ENCODE peak calls at places on chromosomes 7 and 10, in eight cellular contexts. E, R, H, C, V, G, S and D are unnamed samples.

GRCh38 chr7:28166982-28167715 is 13.4 kb downstream of the JAZF1 start:
- DNase-seq in E (no peak), R (no peak), H (no peak), C (no peak), V (no peak), G (no peak), S (no peak), D (no peak)

GRCh38 chr10:6530211-6530840 is 49.8 kb downstream of the PRKCQ start:
- DNase-seq in E (peak), R (no peak), H (no peak), C (no peak), V (no peak), G (no peak), S (peak), D (no peak)

GRCh38 chr7:84370114-84370513 is 175.5 kb upstream of the SEMA3A start:
- DNase-seq in E (no peak), R (no peak), H (no peak), C (no peak), V (no peak), G (no peak), S (no peak), D (no peak)

GRCh38 chr10:35372329-35372728 is 36.0 kb downstream of the CCNY start:
- DNase-seq in E (no peak), R (no peak), H (peak), C (no peak), V (no peak), G (peak), S (no peak), D (no peak)

GRCh38 chr10:4688168-4688567 is 137.8 kb upstream of the AKR1E2 start:
- DNase-seq in E (no peak), R (no peak), H (no peak), C (no peak), V (no peak), G (no peak), S (no peak), D (no peak)

GRCh38 chr7:139522830-139523198 is 671 bp upstream of the CLEC2L start:
- DNase-seq in E (no peak), R (no peak), H (no peak), C (no peak), V (no peak), G (no peak), S (no peak), D (no peak)

GRCh38 chr10:112811741-112812551 is 138.1 kb upstream of the TCF7L2 start:
- DNase-seq in E (no peak), R (peak), H (peak), C (no peak), V (no peak), G (peak), S (peak), D (peak)

GRCh38 chr10:87861566-87861952 is 1.8 kb downstream of the KLLN start:
- DNase-seq in E (peak), R (no peak), H (peak), C (no peak), V (no peak), G (no peak), S (peak), D (peak)

GRCh38 chr10:34109952-34110702 is 705.0 kb downstream of the PARD3 start:
- DNase-seq in E (no peak), R (peak), H (no peak), C (no peak), V (no peak), G (peak), S (no peak), D (no peak)

GRCh38 chr10:132572545-132572937 is 35.0 kb downstream of the INPP5A start:
- DNase-seq in E (no peak), R (no peak), H (peak), C (no peak), V (no peak), G (peak), S (no peak), D (peak)

GRCh38 chr7:98903246-98903645 is 24.9 kb downstream of the TRRAP start:
- DNase-seq in E (no peak), R (no peak), H (no peak), C (no peak), V (no peak), G (no peak), S (no peak), D (no peak)

GRCh38 chr7:38413784-38414183 is 140.3 kb upstream of the TARP start:
- DNase-seq in E (no peak), R (no peak), H (no peak), C (no peak), V (no peak), G (no peak), S (no peak), D (no peak)

GRCh38 chr10:43231523-43232078 is 35.3 kb downstream of the RASGEF1A start:
- DNase-seq in E (no peak), R (no peak), H (no peak), C (no peak), V (no peak), G (no peak), S (peak), D (no peak)

GRCh38 chr10:17479822-17480221 is 25.4 kb upstream of the ST8SIA6 start:
- DNase-seq in E (no peak), R (no peak), H (no peak), C (no peak), V (no peak), G (no peak), S (no peak), D (no peak)

GRCh38 chr10:10792681-10793080 is 225.0 kb upstream of the CELF2 start:
- DNase-seq in E (no peak), R (no peak), H (peak), C (no peak), V (no peak), G (peak), S (no peak), D (peak)

GRCh38 chr7:34066968-34067367 is 161.6 kb downstream of the BMPER start:
- DNase-seq in E (no peak), R (no peak), H (no peak), C (no peak), V (peak), G (peak), S (no peak), D (peak)